ENCODE peak calls at places on chromosomes 16 and 17, in five cellular contexts. F is endothelial cell; Z is activated T-helper 9 cell treated with anti-CD3 and anti-CD28 coated beads, Interleukin-2, amount 50 U/mL, for 16 hours; M is psoas muscle; I is GM04504. U is an unnamed sample.

GRCh38 chr17:65389956-65390355 is 171.5 kb downstream of the AXIN2 start:
- DNase-seq in F (no peak), Z (no peak), M (no peak), I (peak), U (no peak)

GRCh38 chr16:5041604-5042133 is 7.9 kb upstream of the NAGPA start:
- DNase-seq in F (no peak), Z (no peak), M (peak), I (no peak), U (no peak)

GRCh38 chr17:57597531-57598453 is 147.3 kb downstream of the CCDC182 start:
- DNase-seq in F (peak), Z (no peak), M (peak), I (peak), U (peak)

GRCh38 chr16:86730086-86730485 is 151.7 kb downstream of the FOXL1 start:
- DNase-seq in F (no peak), Z (no peak), M (peak), I (no peak), U (no peak)

GRCh38 chr16:77172964-77173363 is 18.0 kb upstream of the MON1B start:
- DNase-seq in F (no peak), Z (no peak), M (no peak), I (no peak), U (no peak)

GRCh38 chr17:57726213-57726612 is 18.9 kb downstream of the CCDC182 start:
- DNase-seq in F (no peak), Z (no peak), M (no peak), I (no peak), U (no peak)

GRCh38 chr16:12459401-12459791 is 344.3 kb downstream of the CPPED1 start:
- DNase-seq in F (no peak), Z (no peak), M (peak), I (no peak), U (peak)

GRCh38 chr17:31251075-31251474 is 46.0 kb downstream of the OMG start:
- DNase-seq in F (no peak), Z (no peak), M (no peak), I (no peak), U (no peak)

GRCh38 chr17:57396515-57396921 is 140.2 kb downstream of the MSI2 start:
- DNase-seq in F (no peak), Z (no peak), M (no peak), I (no peak), U (no peak)

GRCh38 chr16:86087561-86088230 is 188.7 kb downstream of the IRF8 start:
- DNase-seq in F (no peak), Z (no peak), M (no peak), I (no peak), U (no peak)

GRCh38 chr16:21301168-21301894 is 23.2 kb upstream of the CRYM start:
- DNase-seq in F (peak), Z (peak), M (peak), I (no peak), U (peak)

GRCh38 chr17:74742153-74742515 is 5.1 kb downstream of the RAB37 start:
- DNase-seq in F (no peak), Z (no peak), M (no peak), I (no peak), U (no peak)

GRCh38 chr16:9797306-9797705 is 384.9 kb downstream of the GRIN2A start:
- DNase-seq in F (peak), Z (no peak), M (no peak), I (peak), U (peak)

GRCh38 chr17:386145-386876 is 33.7 kb upstream of the RPH3AL start:
- DNase-seq in F (peak), Z (peak), M (peak), I (peak), U (peak)

GRCh38 chr17:72419866-72420774 is 299.3 kb downstream of the SOX9 start:
- DNase-seq in F (no peak), Z (no peak), M (no peak), I (no peak), U (no peak)

GRCh38 chr16:11679250-11679649 is 11.0 kb downstream of the SNN start:
- DNase-seq in F (no peak), Z (no peak), M (no peak), I (no peak), U (no peak)

GRCh38 chr17:1169471-1169908 is 10.3 kb downstream of the ABR start:
- DNase-seq in F (no peak), Z (no peak), M (no peak), I (no peak), U (no peak)